ENCODE peak calls at places on chromosomes 3 and 15, in seven cellular contexts. One of them, this sample, is unnamed.

GRCh38 chr3:50472958-50473357 is 30.5 kb downstream of the CACNA2D2 start:
- DNase-seq in astrocyte of the spinal cord: no peak
- DNase-seq in stimulated activated CD8-positive, alpha-beta memory T cell treated with anti-CD3 and anti-CD28 coated beads, Interleukin-15, amount 100 ng/mL, for 48 hours: no peak
- DNase-seq in GM04504: no peak
- DNase-seq in stimulated activated CD4-positive, alpha-beta T cell treated with anti-CD3 and anti-CD28 coated beads, TNF-alpha, amount 100 ng/mL, for 4 hours: no peak
- DNase-seq in foreskin melanocyte: no peak
- DNase-seq in psoas muscle: no peak
- DNase-seq in this sample: no peak

GRCh38 chr3:42519568-42519962 is 17.1 kb downstream of the VIPR1 start:
- DNase-seq in GM04504: no peak
- DNase-seq in astrocyte of the spinal cord: no peak
- DNase-seq in stimulated activated CD4-positive, alpha-beta T cell treated with anti-CD3 and anti-CD28 coated beads, TNF-alpha, amount 100 ng/mL, for 4 hours: no peak
- DNase-seq in foreskin melanocyte: no peak
- DNase-seq in psoas muscle: no peak
- DNase-seq in stimulated activated CD8-positive, alpha-beta memory T cell treated with anti-CD3 and anti-CD28 coated beads, Interleukin-15, amount 100 ng/mL, for 48 hours: no peak
- DNase-seq in this sample: no peak

GRCh38 chr15:45114076-45114750 is at the start of the genes DUOX2 and DUOXA2:
- DNase-seq in astrocyte of the spinal cord: no peak
- DNase-seq in psoas muscle: no peak
- DNase-seq in foreskin melanocyte: no peak
- DNase-seq in stimulated activated CD4-positive, alpha-beta T cell treated with anti-CD3 and anti-CD28 coated beads, TNF-alpha, amount 100 ng/mL, for 4 hours: no peak
- DNase-seq in GM04504: no peak
- DNase-seq in stimulated activated CD8-positive, alpha-beta memory T cell treated with anti-CD3 and anti-CD28 coated beads, Interleukin-15, amount 100 ng/mL, for 48 hours: no peak
- DNase-seq in this sample: no peak

GRCh38 chr15:25733856-25734679 is 129.1 kb downstream of the ATP10A start:
- DNase-seq in psoas muscle: no peak
- DNase-seq in astrocyte of the spinal cord: no peak
- DNase-seq in stimulated activated CD8-positive, alpha-beta memory T cell treated with anti-CD3 and anti-CD28 coated beads, Interleukin-15, amount 100 ng/mL, for 48 hours: no peak
- DNase-seq in stimulated activated CD4-positive, alpha-beta T cell treated with anti-CD3 and anti-CD28 coated beads, TNF-alpha, amount 100 ng/mL, for 4 hours: no peak
- DNase-seq in GM04504: no peak
- DNase-seq in foreskin melanocyte: no peak
- DNase-seq in this sample: no peak

GRCh38 chr3:149527531-149528343 is 53.2 kb downstream of the TM4SF4 start:
- DNase-seq in psoas muscle: no peak
- DNase-seq in stimulated activated CD4-positive, alpha-beta T cell treated with anti-CD3 and anti-CD28 coated beads, TNF-alpha, amount 100 ng/mL, for 4 hours: no peak
- DNase-seq in foreskin melanocyte: peak
- DNase-seq in stimulated activated CD8-positive, alpha-beta memory T cell treated with anti-CD3 and anti-CD28 coated beads, Interleukin-15, amount 100 ng/mL, for 48 hours: no peak
- DNase-seq in GM04504: no peak
- DNase-seq in astrocyte of the spinal cord: no peak
- DNase-seq in this sample: peak

GRCh38 chr15:52406601-52407000 is 111.0 kb upstream of the MYO5C start:
- DNase-seq in psoas muscle: no peak
- DNase-seq in GM04504: no peak
- DNase-seq in foreskin melanocyte: no peak
- DNase-seq in stimulated activated CD8-positive, alpha-beta memory T cell treated with anti-CD3 and anti-CD28 coated beads, Interleukin-15, amount 100 ng/mL, for 48 hours: no peak
- DNase-seq in stimulated activated CD4-positive, alpha-beta T cell treated with anti-CD3 and anti-CD28 coated beads, TNF-alpha, amount 100 ng/mL, for 4 hours: no peak
- DNase-seq in astrocyte of the spinal cord: no peak
- DNase-seq in this sample: no peak

GRCh38 chr15:71296032-71296686 is 180.9 kb downstream of the THSD4 start:
- DNase-seq in foreskin melanocyte: no peak
- DNase-seq in stimulated activated CD8-positive, alpha-beta memory T cell treated with anti-CD3 and anti-CD28 coated beads, Interleukin-15, amount 100 ng/mL, for 48 hours: no peak
- DNase-seq in psoas muscle: no peak
- DNase-seq in GM04504: no peak
- DNase-seq in astrocyte of the spinal cord: peak
- DNase-seq in stimulated activated CD4-positive, alpha-beta T cell treated with anti-CD3 and anti-CD28 coated beads, TNF-alpha, amount 100 ng/mL, for 4 hours: no peak
- DNase-seq in this sample: no peak

GRCh38 chr3:44235604-44236484 is 5.8 kb upstream of the TOPAZ1 start:
- DNase-seq in astrocyte of the spinal cord: peak
- DNase-seq in foreskin melanocyte: peak
- DNase-seq in stimulated activated CD8-positive, alpha-beta memory T cell treated with anti-CD3 and anti-CD28 coated beads, Interleukin-15, amount 100 ng/mL, for 48 hours: peak
- DNase-seq in GM04504: peak
- DNase-seq in psoas muscle: peak
- DNase-seq in stimulated activated CD4-positive, alpha-beta T cell treated with anti-CD3 and anti-CD28 coated beads, TNF-alpha, amount 100 ng/mL, for 4 hours: peak
- DNase-seq in this sample: peak

GRCh38 chr15:70870066-70870465 is 16.1 kb upstream of the LARP6 start:
- DNase-seq in stimulated activated CD8-positive, alpha-beta memory T cell treated with anti-CD3 and anti-CD28 coated beads, Interleukin-15, amount 100 ng/mL, for 48 hours: no peak
- DNase-seq in foreskin melanocyte: no peak
- DNase-seq in stimulated activated CD4-positive, alpha-beta T cell treated with anti-CD3 and anti-CD28 coated beads, TNF-alpha, amount 100 ng/mL, for 4 hours: no peak
- DNase-seq in psoas muscle: no peak
- DNase-seq in GM04504: no peak
- DNase-seq in astrocyte of the spinal cord: peak
- DNase-seq in this sample: no peak

GRCh38 chr3:46266598-46266997 is 24.3 kb downstream of the CCR3 start:
- DNase-seq in astrocyte of the spinal cord: no peak
- DNase-seq in stimulated activated CD8-positive, alpha-beta memory T cell treated with anti-CD3 and anti-CD28 coated beads, Interleukin-15, amount 100 ng/mL, for 48 hours: no peak
- DNase-seq in psoas muscle: no peak
- DNase-seq in GM04504: no peak
- DNase-seq in stimulated activated CD4-positive, alpha-beta T cell treated with anti-CD3 and anti-CD28 coated beads, TNF-alpha, amount 100 ng/mL, for 4 hours: no peak
- DNase-seq in foreskin melanocyte: peak
- DNase-seq in this sample: no peak

GRCh38 chr3:18343809-18344208 is 81.3 kb downstream of the SATB1 start:
- DNase-seq in GM04504: no peak
- DNase-seq in foreskin melanocyte: no peak
- DNase-seq in stimulated activated CD4-positive, alpha-beta T cell treated with anti-CD3 and anti-CD28 coated beads, TNF-alpha, amount 100 ng/mL, for 4 hours: no peak
- DNase-seq in psoas muscle: no peak
- DNase-seq in astrocyte of the spinal cord: no peak
- DNase-seq in stimulated activated CD8-positive, alpha-beta memory T cell treated with anti-CD3 and anti-CD28 coated beads, Interleukin-15, amount 100 ng/mL, for 48 hours: no peak
- DNase-seq in this sample: no peak

GRCh38 chr15:88913850-88914169 is 631 bp upstream of the MFGE8 start:
- DNase-seq in psoas muscle: no peak
- DNase-seq in stimulated activated CD8-positive, alpha-beta memory T cell treated with anti-CD3 and anti-CD28 coated beads, Interleukin-15, amount 100 ng/mL, for 48 hours: no peak
- DNase-seq in GM04504: no peak
- DNase-seq in foreskin melanocyte: no peak
- DNase-seq in astrocyte of the spinal cord: no peak
- DNase-seq in stimulated activated CD4-positive, alpha-beta T cell treated with anti-CD3 and anti-CD28 coated beads, TNF-alpha, amount 100 ng/mL, for 4 hours: no peak
- DNase-seq in this sample: no peak

GRCh38 chr15:78010112-78010511 is 67.4 kb downstream of the TBC1D2B start:
- DNase-seq in GM04504: no peak
- DNase-seq in stimulated activated CD8-positive, alpha-beta memory T cell treated with anti-CD3 and anti-CD28 coated beads, Interleukin-15, amount 100 ng/mL, for 48 hours: no peak
- DNase-seq in foreskin melanocyte: no peak
- DNase-seq in astrocyte of the spinal cord: no peak
- DNase-seq in psoas muscle: no peak
- DNase-seq in stimulated activated CD4-positive, alpha-beta T cell treated with anti-CD3 and anti-CD28 coated beads, TNF-alpha, amount 100 ng/mL, for 4 hours: no peak
- DNase-seq in this sample: no peak

This sample was measured in SK-MEL-5.